ENCODE peak calls at places on chromosome 16, in nine cellular contexts. H is HFFc6, L is aorta, P is A673, Y is H54, I is SIG-M5, E is heart right ventricle, N is ELF-1, T is GM12892. S is an unnamed sample.

GRCh38 chr16:12025472-12025871 is 48.9 kb downstream of the SNX29 start:
- DNase-seq in L (no peak), H (no peak), N (no peak), E (no peak), Y (no peak), T (no peak), P (peak; percentile 15), I (no peak), S (no peak)

GRCh38 chr16:90035902-90036301 is 16.6 kb upstream of the DBNDD1 start:
- DNase-seq in T (no peak), E (no peak), H (no peak), P (no peak), N (peak; percentile 49), I (no peak), L (peak; percentile 28), Y (no peak), S (no peak)

GRCh38 chr16:20385844-20386832 is 18.4 kb downstream of the PDILT start:
- DNase-seq in I (no peak), L (peak; percentile 84), N (peak; percentile 67), E (peak; percentile 62), H (peak; percentile 27), P (peak; percentile 43), T (peak; percentile 43), Y (peak; percentile 28), S (peak; percentile 24)

GRCh38 chr16:3594316-3595109 is 16.9 kb downstream of the SLX4 start:
- DNase-seq in Y (no peak), N (no peak), T (no peak), I (no peak), L (peak; percentile 52), P (no peak), H (no peak), E (no peak), S (no peak)

GRCh38 chr16:85306071-85306792 is 194.0 kb upstream of the CIBAR2 start:
- DNase-seq in E (peak; percentile 79), I (no peak), N (peak; percentile 93), Y (peak; percentile 80), H (peak; percentile 82), L (peak; percentile 96), T (peak; percentile 64), P (no peak), S (peak; percentile 46)

GRCh38 chr16:3311496-3311895 is 6.2 kb downstream of the ZNF75A start:
- DNase-seq in L (no peak), Y (no peak), P (no peak), H (no peak), I (no peak), T (no peak), E (no peak), N (no peak), S (no peak)

GRCh38 chr16:16150117-16150877 is 73.0 kb downstream of the ABCC6 start:
- DNase-seq in P (no peak), H (no peak), Y (no peak), I (no peak), T (no peak), N (no peak), E (peak; percentile 67), L (peak; percentile 84), S (no peak)

GRCh38 chr16:22217890-22218730 is 12.0 kb downstream of the EEF2K start:
- DNase-seq in L (peak; percentile 85), N (no peak), Y (peak; percentile 48), T (peak; percentile 63), H (no peak), I (no peak), P (no peak), E (peak; percentile 46), S (no peak)

GRCh38 chr16:48963901-48964615 is 317.6 kb downstream of the CBLN1 start:
- DNase-seq in E (no peak), H (peak; percentile 80), I (no peak), T (no peak), L (no peak), P (no peak), N (no peak), Y (peak; percentile 70), S (no peak)

GRCh38 chr16:12575288-12575687 is 228.4 kb downstream of the CPPED1 start:
- DNase-seq in I (no peak), H (no peak), P (peak; percentile 12), T (no peak), L (peak; percentile 12), E (no peak), Y (no peak), N (no peak), S (no peak)

GRCh38 chr16:49652441-49653175 is 203.3 kb downstream of the ZNF423 start:
- DNase-seq in T (no peak), H (no peak), P (peak; percentile 35), N (no peak), I (no peak), Y (no peak), E (peak; percentile 56), L (peak; percentile 88), S (no peak)

GRCh38 chr16:27425961-27426360 is 24.0 kb downstream of the IL21R start:
- DNase-seq in E (no peak), T (no peak), Y (no peak), H (no peak), I (no peak), P (no peak), N (no peak), L (no peak), S (no peak)

GRCh38 chr16:15996432-15997109 is 47.2 kb downstream of the ABCC1 start:
- DNase-seq in Y (peak; percentile 79), I (no peak), N (peak; percentile 38), E (peak; percentile 28), L (peak; percentile 91), T (no peak), H (peak; percentile 89), P (no peak), S (no peak)

GRCh38 chr16:85286970-85287814 is 174.9 kb upstream of the CIBAR2 start:
- DNase-seq in Y (no peak), H (peak; percentile 55), E (peak; percentile 69), T (no peak), L (no peak), N (peak; percentile 56), I (no peak), P (no peak), S (no peak)

GRCh38 chr16:15482068-15482747 is 47.8 kb downstream of the BMERB1 start:
- DNase-seq in P (peak; percentile 48), Y (peak; percentile 82), I (no peak), L (no peak), H (peak; percentile 96), T (no peak), E (no peak), N (peak; percentile 88), S (no peak)

GRCh38 chr16:89115216-89115949 is 21.7 kb downstream of the ACSF3 start:
- DNase-seq in P (no peak), I (peak; percentile 81), T (peak; percentile 78), N (no peak), H (no peak), E (peak; percentile 74), Y (no peak), L (peak; percentile 85), S (peak; percentile 58)

GRCh38 chr16:57503366-57503765 is 17.1 kb upstream of the DOK4 start:
- DNase-seq in N (peak; percentile 67), L (no peak), P (no peak), H (no peak), T (no peak), I (no peak), E (no peak), Y (no peak), S (no peak)

GRCh38 chr16:67936124-67936875 is at the start of gene PSMB10:
- DNase-seq in P (peak; percentile 55), N (peak; percentile 55), Y (peak; percentile 42), I (no peak), L (peak; percentile 85), E (peak; percentile 52), H (no peak), T (peak; percentile 49), S (peak; percentile 89)

GRCh38 chr16:3797473-3797872 is 80.1 kb upstream of the TRAP1 start:
- DNase-seq in Y (no peak), T (no peak), H (no peak), N (no peak), L (no peak), E (no peak), P (no peak), I (no peak), S (no peak)

GRCh38 chr16:25109643-25110042 is 1.9 kb upstream of the LCMT1 start:
- DNase-seq in T (no peak), Y (peak; percentile 69), I (no peak), N (peak; percentile 21), P (peak; percentile 29), L (peak; percentile 79), E (no peak), H (peak; percentile 98), S (no peak)

GRCh38 chr16:4935231-4935855 is 1.6 kb downstream of the PPL start:
- DNase-seq in P (no peak), N (peak; percentile 10), E (peak; percentile 90), L (peak; percentile 96), T (no peak), H (peak; percentile 20), Y (no peak), I (no peak), S (no peak)

GRCh38 chr16:51763072-51763658 is 612.1 kb upstream of the SALL1 start:
- DNase-seq in N (peak; percentile 69), P (peak; percentile 52), I (no peak), L (no peak), H (no peak), Y (no peak), T (no peak), E (no peak), S (no peak)

GRCh38 chr16:13958438-13958837 is 38.5 kb downstream of the ERCC4 start:
- DNase-seq in P (no peak), E (no peak), N (no peak), L (no peak), I (no peak), T (no peak), H (no peak), Y (no peak), S (no peak)

GRCh38 chr16:29825145-29826044 is 5.1 kb downstream of the MVP start:
- DNase-seq in Y (peak; percentile 78), L (no peak), E (peak; percentile 56), H (peak; percentile 74), P (no peak), N (no peak), T (peak; percentile 72), I (no peak), S (peak; percentile 20)

GRCh38 chr16:2009302-2009711 is 314 bp downstream of the ZNF598 start:
- DNase-seq in H (no peak), L (no peak), N (no peak), Y (no peak), T (peak; percentile 61), P (no peak), I (no peak), E (no peak), S (no peak)

GRCh38 chr16:88691924-88692560 is 5.7 kb upstream of the SNAI3 start:
- DNase-seq in N (no peak), Y (no peak), P (no peak), H (no peak), E (no peak), I (no peak), L (no peak), T (no peak), S (no peak)

GRCh38 chr16:85981826-85982562 is 83.0 kb downstream of the IRF8 start:
- DNase-seq in I (no peak), L (peak; percentile 57), Y (no peak), T (no peak), N (no peak), H (no peak), P (no peak), E (no peak), S (no peak)